ENCODE peak calls at places on chromosome 20, in four cellular contexts. One of them, this sample, is unnamed.
A peak's percentile ranks its signal among the peaks of the same experiment; 100 is the strongest.

GRCh38 chr20:49448917-49449316 is 33.6 kb downstream of the KCNB1 start:
- DNase-seq in breast epithelium: no peak
- DNase-seq in HepG2: no peak
- DNase-seq in spleen: no peak
- DNase-seq in this sample: no peak

GRCh38 chr20:5658897-5659296 is 91.3 kb upstream of the SHLD1 start:
- DNase-seq in spleen: peak; percentile 82
- DNase-seq in breast epithelium: no peak
- DNase-seq in HepG2: peak; percentile 71
- DNase-seq in this sample: no peak

GRCh38 chr20:22447448-22447778 is 137.0 kb downstream of the FOXA2 start:
- DNase-seq in breast epithelium: no peak
- DNase-seq in spleen: no peak
- DNase-seq in HepG2: no peak
- DNase-seq in this sample: no peak

GRCh38 chr20:12594410-12595130 is 414.2 kb upstream of the SPTLC3 start:
- DNase-seq in HepG2: peak; percentile 13
- DNase-seq in spleen: no peak
- DNase-seq in breast epithelium: no peak
- DNase-seq in this sample: no peak

GRCh38 chr20:44888226-44889103 is 3.0 kb downstream of the YWHAB start:
- DNase-seq in breast epithelium: no peak
- DNase-seq in spleen: no peak
- DNase-seq in HepG2: peak; percentile 31
- DNase-seq in this sample: no peak

GRCh38 chr20:29430531-29430930 is 1826.9 kb upstream of the DEFB115 start:
- DNase-seq in spleen: no peak
- DNase-seq in breast epithelium: no peak
- DNase-seq in HepG2: no peak
- DNase-seq in this sample: no peak

GRCh38 chr20:6533321-6533720 is 234.2 kb upstream of the BMP2 start:
- DNase-seq in breast epithelium: no peak
- DNase-seq in spleen: no peak
- DNase-seq in HepG2: no peak
- DNase-seq in this sample: no peak

GRCh38 chr20:34771680-34772081 is 53.8 kb downstream of the NCOA6 start:
- DNase-seq in spleen: no peak
- DNase-seq in breast epithelium: no peak
- DNase-seq in HepG2: no peak
- DNase-seq in this sample: no peak

GRCh38 chr20:37323985-37324384 is 22.0 kb upstream of the SRC start:
- DNase-seq in HepG2: no peak
- DNase-seq in breast epithelium: no peak
- DNase-seq in spleen: no peak
- DNase-seq in this sample: no peak

GRCh38 chr20:38883081-38883980 is 42.9 kb upstream of the FAM83D start:
- DNase-seq in HepG2: no peak
- DNase-seq in spleen: peak; percentile 84
- DNase-seq in breast epithelium: no peak
- DNase-seq in this sample: no peak

GRCh38 chr20:23049201-23049932 is at the start of gene THBD:
- DNase-seq in spleen: peak; percentile 92
- DNase-seq in breast epithelium: peak; percentile 77
- DNase-seq in HepG2: no peak
- DNase-seq in this sample: no peak

GRCh38 chr20:25042531-25043498 is 15.1 kb downstream of the ACSS1 start:
- DNase-seq in HepG2: no peak
- DNase-seq in spleen: peak; percentile 92
- DNase-seq in breast epithelium: no peak
- DNase-seq in this sample: peak; percentile 69

GRCh38 chr20:12591949-12592470 is 416.8 kb upstream of the SPTLC3 start:
- DNase-seq in HepG2: no peak
- DNase-seq in breast epithelium: no peak
- DNase-seq in spleen: no peak
- DNase-seq in this sample: no peak

GRCh38 chr20:46979603-46980241 is 85.1 kb downstream of the EYA2 start:
- DNase-seq in HepG2: no peak
- DNase-seq in spleen: no peak
- DNase-seq in breast epithelium: no peak
- DNase-seq in this sample: no peak

GRCh38 chr20:46053416-46053815 is 24.4 kb downstream of the SLC12A5 start:
- DNase-seq in HepG2: no peak
- DNase-seq in spleen: no peak
- DNase-seq in breast epithelium: no peak
- DNase-seq in this sample: no peak

GRCh38 chr20:38875170-38875993 is 50.8 kb upstream of the FAM83D start:
- DNase-seq in spleen: peak; percentile 91
- DNase-seq in breast epithelium: no peak
- DNase-seq in HepG2: no peak
- DNase-seq in this sample: peak; percentile 68

GRCh38 chr20:35947907-35948306 is 6.4 kb downstream of the SCAND1 start:
- DNase-seq in HepG2: no peak
- DNase-seq in breast epithelium: no peak
- DNase-seq in spleen: no peak
- DNase-seq in this sample: no peak

GRCh38 chr20:49594143-49594928 is 26.4 kb upstream of the PTGIS start:
- DNase-seq in breast epithelium: no peak
- DNase-seq in spleen: no peak
- DNase-seq in HepG2: no peak
- DNase-seq in this sample: no peak

GRCh38 chr20:10922521-10922920 is 248.7 kb upstream of the JAG1 start:
- DNase-seq in breast epithelium: no peak
- DNase-seq in spleen: no peak
- DNase-seq in HepG2: no peak
- DNase-seq in this sample: no peak

GRCh38 chr20:45346291-45346718 is 1.9 kb downstream of the SDC4 start:
- DNase-seq in HepG2: no peak
- DNase-seq in spleen: no peak
- DNase-seq in breast epithelium: no peak
- DNase-seq in this sample: no peak

GRCh38 chr20:2382833-2383232 is 2.1 kb downstream of the TGM6 start:
- DNase-seq in spleen: no peak
- DNase-seq in breast epithelium: no peak
- DNase-seq in HepG2: no peak
- DNase-seq in this sample: no peak

GRCh38 chr20:25239387-25240370 is 8.2 kb upstream of the PYGB start:
- DNase-seq in HepG2: no peak
- DNase-seq in spleen: no peak
- DNase-seq in breast epithelium: no peak
- DNase-seq in this sample: no peak

GRCh38 chr20:34164569-34164968 is 52.5 kb upstream of the EIF2S2 start:
- DNase-seq in HepG2: no peak
- DNase-seq in spleen: no peak
- DNase-seq in breast epithelium: no peak
- DNase-seq in this sample: no peak

GRCh38 chr20:63969851-63970713 is at the start of gene ZNF512B:
- DNase-seq in breast epithelium: no peak
- DNase-seq in HepG2: peak; percentile 66
- DNase-seq in spleen: peak; percentile 82
- DNase-seq in this sample: peak; percentile 82

GRCh38 chr20:16607364-16608264 is 34.4 kb upstream of the KIF16B start:
- DNase-seq in HepG2: peak; percentile 37
- DNase-seq in spleen: no peak
- DNase-seq in breast epithelium: no peak
- DNase-seq in this sample: no peak

GRCh38 chr20:35463455-35464300 is 8.3 kb downstream of the CEP250 start:
- DNase-seq in HepG2: peak; percentile 84
- DNase-seq in spleen: no peak
- DNase-seq in breast epithelium: no peak
- DNase-seq in this sample: no peak

GRCh38 chr20:33933469-33933909 is 60.2 kb upstream of the RALY start:
- DNase-seq in spleen: peak; percentile 74
- DNase-seq in breast epithelium: peak; percentile 61
- DNase-seq in HepG2: peak; percentile 87
- DNase-seq in this sample: peak; percentile 48

GRCh38 chr20:9038791-9039190 is 30.1 kb upstream of the PLCB4 start:
- DNase-seq in HepG2: no peak
- DNase-seq in spleen: no peak
- DNase-seq in breast epithelium: no peak
- DNase-seq in this sample: no peak

GRCh38 chr20:7085448-7085847 is 318.0 kb downstream of the BMP2 start:
- DNase-seq in breast epithelium: no peak
- DNase-seq in HepG2: no peak
- DNase-seq in spleen: no peak
- DNase-seq in this sample: no peak

GRCh38 chr20:478949-479429 is 16.7 kb upstream of the TBC1D20 start:
- DNase-seq in spleen: no peak
- DNase-seq in HepG2: peak; percentile 84
- DNase-seq in breast epithelium: no peak
- DNase-seq in this sample: peak; percentile 23

GRCh38 chr20:58197185-58197469 is 31.3 kb downstream of the ANKRD60 start:
- DNase-seq in HepG2: no peak
- DNase-seq in breast epithelium: no peak
- DNase-seq in spleen: no peak
- DNase-seq in this sample: no peak

GRCh38 chr20:46400253-46400652 is 6.2 kb downstream of the ELMO2 start:
- DNase-seq in breast epithelium: no peak
- DNase-seq in spleen: no peak
- DNase-seq in HepG2: no peak
- DNase-seq in this sample: no peak

GRCh38 chr20:11935754-11936551 is 18.3 kb downstream of the BTBD3 start:
- DNase-seq in breast epithelium: no peak
- DNase-seq in spleen: no peak
- DNase-seq in HepG2: peak; percentile 17
- DNase-seq in this sample: no peak

GRCh38 chr20:35171753-35172433 is at the start of gene PROCR:
- DNase-seq in breast epithelium: peak; percentile 73
- DNase-seq in spleen: peak; percentile 88
- DNase-seq in HepG2: no peak
- DNase-seq in this sample: no peak

GRCh38 chr20:50366270-50367103 is 143.7 kb upstream of the PTPN1 start:
- DNase-seq in breast epithelium: peak; percentile 67
- DNase-seq in spleen: no peak
- DNase-seq in HepG2: peak; percentile 100
- DNase-seq in this sample: no peak

GRCh38 chr20:21234816-21235215 is 68.3 kb upstream of the XRN2 start:
- DNase-seq in HepG2: no peak
- DNase-seq in breast epithelium: no peak
- DNase-seq in spleen: no peak
- DNase-seq in this sample: no peak

GRCh38 chr20:22796465-22797077 is 212.2 kb upstream of the FOXA2 start:
- DNase-seq in spleen: no peak
- DNase-seq in breast epithelium: no peak
- DNase-seq in HepG2: no peak
- DNase-seq in this sample: no peak

GRCh38 chr20:24745617-24746350 is 203.3 kb upstream of the CST7 start:
- DNase-seq in breast epithelium: no peak
- DNase-seq in HepG2: no peak
- DNase-seq in spleen: no peak
- DNase-seq in this sample: no peak

GRCh38 chr20:17873410-17874270 is 95.0 kb downstream of the SNX5 start:
- DNase-seq in breast epithelium: peak; percentile 87
- DNase-seq in spleen: peak; percentile 79
- DNase-seq in HepG2: peak; percentile 91
- DNase-seq in this sample: no peak

GRCh38 chr20:58306421-58307261 is 2.9 kb upstream of the RAB22A start:
- DNase-seq in breast epithelium: no peak
- DNase-seq in HepG2: peak; percentile 37
- DNase-seq in spleen: peak; percentile 86
- DNase-seq in this sample: no peak

GRCh38 chr20:32756156-32756555 is 6.0 kb upstream of the DNMT3B start:
- DNase-seq in HepG2: no peak
- DNase-seq in spleen: no peak
- DNase-seq in breast epithelium: no peak
- DNase-seq in this sample: no peak
- TF ChIP-seq POLR2AphosphoS5 in HepG2: no peak
- TF ChIP-seq POLR2AphosphoS5 in spleen: no peak
- TF ChIP-seq POLR2AphosphoS5 in breast epithelium: no peak
- TF ChIP-seq POLR2AphosphoS5 in this sample: no peak

GRCh38 chr20:32743237-32744112 is at the start of gene COMMD7:
- DNase-seq in breast epithelium: peak; percentile 70
- DNase-seq in spleen: peak; percentile 95
- DNase-seq in HepG2: peak; percentile 50
- DNase-seq in this sample: no peak
- TF ChIP-seq POLR2A in breast epithelium: no peak
- TF ChIP-seq POLR2A in spleen: no peak
- TF ChIP-seq POLR2A in HepG2: peak; percentile 44
- TF ChIP-seq POLR2A in this sample: peak; percentile 59

GRCh38 chr20:51440589-51440988 is 101.9 kb downstream of the NFATC2 start:
- DNase-seq in HepG2: no peak
- DNase-seq in spleen: peak; percentile 76
- DNase-seq in breast epithelium: no peak
- DNase-seq in this sample: peak; percentile 40
- TF ChIP-seq POLR2AphosphoS5 in HepG2: no peak
- TF ChIP-seq POLR2AphosphoS5 in spleen: peak; percentile 30
- TF ChIP-seq POLR2AphosphoS5 in breast epithelium: no peak
- TF ChIP-seq POLR2AphosphoS5 in this sample: no peak

GRCh38 chr20:62814709-62815065 is 2.2 kb upstream of the COL9A3 start:
- DNase-seq in spleen: no peak
- DNase-seq in breast epithelium: no peak
- DNase-seq in HepG2: no peak
- DNase-seq in this sample: no peak
- TF ChIP-seq POLR2A in spleen: no peak
- TF ChIP-seq POLR2A in breast epithelium: no peak
- TF ChIP-seq POLR2A in HepG2: peak; percentile 27
- TF ChIP-seq POLR2A in this sample: peak; percentile 2

DNA sequence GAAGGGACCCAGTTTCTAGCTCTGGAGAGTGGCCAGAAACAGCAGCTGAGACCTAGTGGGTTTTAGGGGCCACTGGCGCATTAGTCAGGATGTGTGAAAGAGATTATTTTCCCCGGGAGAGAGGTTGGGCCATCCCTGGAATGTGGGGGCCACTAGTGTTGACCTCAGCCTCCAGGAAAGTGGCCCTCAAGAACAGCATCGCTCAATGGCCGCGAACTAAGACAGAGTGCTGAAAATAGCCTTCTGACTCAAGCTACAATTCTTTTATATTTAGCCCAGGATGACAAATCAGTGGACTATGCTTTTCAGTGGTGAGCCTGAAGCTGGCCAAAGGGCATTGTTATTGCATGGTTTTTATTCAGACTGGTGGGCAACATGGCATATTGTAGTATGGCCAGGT is 210.4 kb upstream of the RNF24 start:
- DNase-seq in HepG2: peak; percentile 43
- DNase-seq in breast epithelium: no peak
- DNase-seq in spleen: no peak
- DNase-seq in this sample: no peak
- TF ChIP-seq POLR2AphosphoS5 in HepG2: no peak
- TF ChIP-seq POLR2AphosphoS5 in breast epithelium: no peak
- TF ChIP-seq POLR2AphosphoS5 in spleen: no peak
- TF ChIP-seq POLR2AphosphoS5 in this sample: no peak

DNA sequence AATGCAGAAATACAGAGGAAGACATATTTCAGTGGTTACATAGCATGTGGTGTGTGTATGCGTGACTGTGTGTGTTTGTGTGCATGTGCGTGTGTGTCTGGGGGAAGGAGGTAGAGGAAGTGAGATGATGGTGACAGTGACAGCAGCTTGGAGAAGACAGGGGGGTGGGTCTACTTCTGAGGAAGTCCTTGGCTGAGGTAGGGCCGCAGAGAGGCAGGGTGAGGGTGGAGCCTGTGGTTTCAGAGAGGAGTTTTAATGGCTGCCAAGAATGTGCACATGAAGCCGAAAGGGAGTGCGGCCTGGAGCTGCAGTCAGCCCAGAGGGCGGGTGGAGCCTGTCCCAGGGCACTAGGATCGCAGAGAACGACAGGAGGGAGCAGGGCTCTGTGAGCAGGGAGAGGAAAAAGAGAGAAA is 22.7 kb upstream of the RNF24 start:
- DNase-seq in HepG2: no peak
- DNase-seq in spleen: peak; percentile 93
- DNase-seq in breast epithelium: peak; percentile 56
- DNase-seq in this sample: peak; percentile 69
- TF ChIP-seq POLR2A in HepG2: no peak
- TF ChIP-seq POLR2A in spleen: no peak
- TF ChIP-seq POLR2A in breast epithelium: no peak
- TF ChIP-seq POLR2A in this sample: peak; percentile 71

GRCh38 chr20:41086402-41087324 is 50.7 kb upstream of the PLCG1 start:
- DNase-seq in breast epithelium: no peak
- DNase-seq in HepG2: no peak
- DNase-seq in spleen: no peak
- DNase-seq in this sample: no peak
- TF ChIP-seq POLR2AphosphoS5 in breast epithelium: no peak
- TF ChIP-seq POLR2AphosphoS5 in HepG2: no peak
- TF ChIP-seq POLR2AphosphoS5 in spleen: no peak
- TF ChIP-seq POLR2AphosphoS5 in this sample: no peak